ENCODE peak calls at places on chromosomes 12 and 14, in five cellular contexts. A is neural progenitor cell, C is cardiac septum, F is HL-60, O is RPMI8226. D is an unnamed sample.

GRCh38 chr14:98704441-98704840 is 567.6 kb downstream of the BCL11B start:
- DNase-seq in F (peak; percentile 25), O (no peak), C (no peak), A (no peak), D (no peak)

GRCh38 chr12:128078311-128078851 is 188.6 kb upstream of the TMEM132C start:
- DNase-seq in O (no peak), F (no peak), C (no peak), A (peak; percentile 44), D (no peak)

GRCh38 chr12:107411792-107412535 is 273.6 kb upstream of the PWP1 start:
- DNase-seq in F (no peak), A (no peak), O (no peak), C (no peak), D (no peak)

GRCh38 chr12:133081408-133081806 is 684 bp downstream of the ZNF140 start:
- DNase-seq in F (peak; percentile 21), O (peak; percentile 4), A (no peak), C (no peak), D (peak; percentile 50)

GRCh38 chr12:53860426-53861223 is 78.0 kb upstream of the HOXC13 start:
- DNase-seq in O (no peak), C (no peak), A (no peak), F (no peak), D (no peak)

GRCh38 chr12:105436636-105437035 is 106.1 kb downstream of the C12orf75 start:
- DNase-seq in O (no peak), F (no peak), C (no peak), A (peak; percentile 53), D (no peak)

GRCh38 chr12:8996682-8997405 is 7.5 kb downstream of the KLRG1 start:
- DNase-seq in A (no peak), O (no peak), F (no peak), C (no peak), D (no peak)

GRCh38 chr14:47438650-47439140 is 236.7 kb downstream of the MDGA2 start:
- DNase-seq in A (no peak), O (no peak), C (no peak), F (no peak), D (peak; percentile 44)

GRCh38 chr12:1634590-1635191 is 5.7 kb downstream of the WNT5B start:
- DNase-seq in O (peak; percentile 77), C (peak; percentile 90), A (peak; percentile 71), F (peak; percentile 87), D (peak; percentile 91)

GRCh38 chr14:104632781-104633180 is 28.2 kb upstream of the TMEM179 start:
- DNase-seq in A (no peak), C (no peak), O (no peak), F (no peak), D (no peak)

GRCh38 chr14:33393155-33393894 is 454.6 kb downstream of the NPAS3 start:
- DNase-seq in F (no peak), C (no peak), O (no peak), A (no peak), D (no peak)

GRCh38 chr12:53701518-53702264 is 25.6 kb downstream of the CALCOCO1 start:
- DNase-seq in O (peak; percentile 60), A (peak; percentile 80), F (peak; percentile 71), C (peak; percentile 83), D (peak; percentile 82)

GRCh38 chr14:61894452-61895077 is 132.3 kb downstream of the SNAPC1 start:
- DNase-seq in O (peak; percentile 60), C (no peak), A (peak; percentile 85), F (peak; percentile 11), D (peak; percentile 84)

GRCh38 chr12:59929091-59929490 is 333.3 kb downstream of the SLC16A7 start:
- DNase-seq in O (no peak), F (no peak), A (no peak), C (no peak), D (no peak)

GRCh38 chr12:116818948-116819832 is 62.1 kb downstream of the HRK start:
- DNase-seq in F (peak; percentile 69), C (peak; percentile 94), O (peak; percentile 93), A (peak; percentile 97), D (peak; percentile 86)

GRCh38 chr14:91021115-91021514 is 39.3 kb downstream of the RPS6KA5 start:
- DNase-seq in O (no peak), C (no peak), A (no peak), F (no peak), D (no peak)

GRCh38 chr14:85190251-85190650 is 339.7 kb upstream of the FLRT2 start:
- DNase-seq in A (no peak), O (no peak), F (no peak), C (no peak), D (no peak)

GRCh38 chr14:82779301-82779700 is 1245.6 kb upstream of the SEL1L start:
- DNase-seq in C (no peak), F (no peak), O (no peak), A (no peak), D (no peak)

GRCh38 chr14:81301813-81302212 is 81.1 kb upstream of the GTF2A1 start:
- DNase-seq in F (no peak), A (no peak), O (no peak), C (no peak), D (no peak)

GRCh38 chr14:89424241-89424640 is 7.2 kb upstream of the FOXN3 start:
- DNase-seq in A (no peak), O (no peak), C (no peak), F (no peak), D (no peak)

GRCh38 chr14:35404496-35405303 is at the start of gene NFKBIA:
- DNase-seq in O (peak; percentile 90), A (peak; percentile 92), C (peak; percentile 96), F (peak; percentile 95), D (peak; percentile 87)

GRCh38 chr14:37252434-37252833 is 54.7 kb downstream of the MIPOL1 start:
- DNase-seq in A (no peak), O (no peak), F (no peak), C (no peak), D (no peak)

GRCh38 chr12:113299619-113300237 is 35.2 kb downstream of the SLC8B1 start:
- DNase-seq in A (peak; percentile 68), O (no peak), F (no peak), C (no peak), D (peak; percentile 53)

GRCh38 chr12:9348906-9349518 is 140.8 kb upstream of the PZP start:
- DNase-seq in C (no peak), F (no peak), O (no peak), A (no peak), D (no peak)

GRCh38 chr12:123891516-123892179 is 81.0 kb downstream of the CCDC92 start:
- DNase-seq in F (peak; percentile 34), C (no peak), A (peak; percentile 15), O (no peak), D (no peak)

GRCh38 chr12:109131522-109132050 is 15.2 kb downstream of the ACACB start:
- DNase-seq in C (no peak), F (no peak), O (peak; percentile 8), A (no peak), D (no peak)

D was measured in GM23338.